ENCODE peak calls at places on chromosomes 7 and 10, in seven cellular contexts. T, O, N, X, A, J and Y are unnamed samples.

GRCh38 chr7:145175366-145175765 is 339.5 kb upstream of the TPK1 start:
- DNase-seq in T (no peak), O (no peak), N (no peak), X (no peak), A (no peak), J (no peak), Y (no peak)

GRCh38 chr10:4354382-4354812 is 471.6 kb upstream of the AKR1E2 start:
- DNase-seq in T (no peak), O (peak), N (no peak), X (no peak), A (no peak), J (no peak), Y (peak)

GRCh38 chr7:24812313-24812945 is 55.2 kb upstream of the GSDME start:
- DNase-seq in T (peak), O (no peak), N (no peak), X (peak), A (peak), J (peak), Y (peak)

GRCh38 chr7:122438001-122438400 is 133.5 kb upstream of the FEZF1 start:
- DNase-seq in T (no peak), O (no peak), N (no peak), X (no peak), A (no peak), J (no peak), Y (no peak)

GRCh38 chr7:1210979-1211608 is 21.6 kb upstream of the UNCX start:
- DNase-seq in T (no peak), O (no peak), N (no peak), X (no peak), A (no peak), J (peak), Y (no peak)

GRCh38 chr7:28407643-28408042 is 4.7 kb upstream of the CREB5 start:
- DNase-seq in T (no peak), O (no peak), N (no peak), X (no peak), A (no peak), J (peak), Y (no peak)

GRCh38 chr7:101277155-101277554 is 32.3 kb upstream of the FIS1 start:
- DNase-seq in T (no peak), O (no peak), N (no peak), X (no peak), A (no peak), J (no peak), Y (no peak)

GRCh38 chr7:124022551-124022950 is 10.3 kb downstream of the TMEM229A start:
- DNase-seq in T (no peak), O (no peak), N (no peak), X (no peak), A (no peak), J (no peak), Y (no peak)

GRCh38 chr10:42551582-42552187 is 86.7 kb downstream of the ZNF33B start:
- DNase-seq in T (peak), O (no peak), N (no peak), X (no peak), A (no peak), J (no peak), Y (no peak)

GRCh38 chr10:68074404-68074774 is 694 bp downstream of the HERC4 start:
- DNase-seq in T (no peak), O (no peak), N (no peak), X (no peak), A (no peak), J (no peak), Y (no peak)

GRCh38 chr7:50663396-50664102 is 98.3 kb upstream of the DDC start:
- DNase-seq in T (no peak), O (no peak), N (no peak), X (no peak), A (no peak), J (no peak), Y (no peak)

GRCh38 chr7:50660830-50661175 is 95.6 kb upstream of the DDC start:
- DNase-seq in T (no peak), O (no peak), N (no peak), X (no peak), A (peak), J (no peak), Y (no peak)

GRCh38 chr7:50662996-50663395 is 97.8 kb upstream of the DDC start:
- DNase-seq in T (no peak), O (no peak), N (no peak), X (no peak), A (no peak), J (no peak), Y (no peak)

GRCh38 chr7:50661345-50662058 is 96.3 kb upstream of the DDC start:
- DNase-seq in T (no peak), O (no peak), N (no peak), X (no peak), A (no peak), J (no peak), Y (no peak)

DNA sequence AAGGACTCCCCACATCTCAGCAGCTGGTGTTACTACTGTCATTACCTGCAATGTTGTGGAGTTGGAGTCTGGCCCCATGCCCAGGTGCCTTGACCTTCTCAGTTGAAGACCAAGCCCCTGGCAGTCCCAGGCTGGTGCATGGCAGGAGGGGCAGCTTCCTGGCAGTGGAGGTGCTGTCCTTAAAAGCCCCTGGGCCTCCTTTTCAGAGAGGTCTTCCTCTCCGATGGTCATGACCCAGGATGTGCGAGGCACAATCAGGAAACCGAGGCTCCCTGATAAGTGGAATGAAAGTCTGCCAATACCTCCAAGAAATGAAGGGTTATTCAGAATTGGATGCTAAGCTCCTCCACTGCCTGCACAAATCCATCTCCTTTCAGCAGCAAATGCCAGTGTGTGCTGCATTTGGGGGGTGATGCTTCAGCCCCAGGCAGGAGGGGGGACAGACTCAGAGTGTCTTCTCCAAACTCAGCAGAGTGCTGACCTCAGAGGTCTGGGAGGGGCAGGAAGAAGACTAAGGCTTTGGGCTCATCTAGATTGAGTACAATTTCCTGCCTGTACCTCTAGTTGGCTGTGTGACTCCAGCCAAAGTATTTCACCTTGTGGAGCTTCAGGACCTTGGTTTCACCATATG is 97.0 kb upstream of the DDC start:
- DNase-seq in T (no peak), O (no peak), N (no peak), X (no peak), A (no peak), J (no peak), Y (no peak)
- TF ChIP-seq JUND in T (no peak), O (no peak), N (no peak), X (no peak), A (no peak), J (no peak), Y (no peak)

DNA sequence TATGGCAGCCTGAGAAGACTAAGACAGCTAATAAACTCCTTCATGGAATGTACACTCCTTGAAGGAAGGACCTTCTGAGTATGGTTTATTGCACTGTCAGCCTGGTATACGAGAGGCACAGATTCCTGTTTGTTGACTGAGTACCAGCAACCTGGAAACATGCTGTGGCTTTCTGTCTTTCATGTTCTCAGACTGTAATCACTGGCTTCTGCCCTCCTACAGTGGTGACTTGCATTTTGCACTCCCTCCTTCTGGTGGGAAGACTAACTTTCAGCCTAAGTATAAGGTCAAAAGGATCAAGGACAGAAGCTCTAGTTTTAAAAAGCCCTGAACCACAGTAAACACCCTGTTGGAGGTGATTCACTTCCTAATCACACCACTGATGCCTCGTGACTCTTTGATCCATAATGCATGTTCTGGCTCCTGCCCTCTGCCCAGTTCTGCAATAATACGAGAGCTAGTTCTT is 318.9 kb upstream of the NPSR1 start:
- DNase-seq in T (peak), O (peak), N (no peak), X (no peak), A (no peak), J (no peak), Y (no peak)
- TF ChIP-seq JUND in T (no peak), O (peak), N (no peak), X (no peak), A (no peak), J (no peak), Y (no peak)

DNA sequence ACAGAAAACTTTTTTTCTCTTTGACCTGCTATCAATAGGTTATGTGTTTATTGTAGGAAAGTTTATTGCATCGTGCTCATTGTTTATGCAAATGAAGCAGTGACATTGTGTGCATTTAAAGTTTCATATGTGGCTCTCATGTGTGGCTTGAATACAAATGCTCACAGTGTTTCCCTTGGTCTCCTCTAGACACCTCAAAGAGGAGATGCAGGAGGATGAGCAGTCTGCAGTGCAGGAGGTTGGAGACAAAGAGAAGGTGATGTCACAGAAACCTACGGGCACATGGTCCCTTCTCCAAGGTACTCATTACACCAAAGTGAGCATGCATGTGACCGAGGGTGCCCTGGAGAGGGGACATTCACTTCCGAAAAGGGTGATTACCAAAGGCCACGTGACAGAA is 430.2 kb downstream of the INHBA start:
- DNase-seq in T (no peak), O (no peak), N (no peak), X (no peak), A (no peak), J (no peak), Y (no peak)
- TF ChIP-seq JUND in T (no peak), O (no peak), N (no peak), X (no peak), A (no peak), J (no peak), Y (no peak)

DNA sequence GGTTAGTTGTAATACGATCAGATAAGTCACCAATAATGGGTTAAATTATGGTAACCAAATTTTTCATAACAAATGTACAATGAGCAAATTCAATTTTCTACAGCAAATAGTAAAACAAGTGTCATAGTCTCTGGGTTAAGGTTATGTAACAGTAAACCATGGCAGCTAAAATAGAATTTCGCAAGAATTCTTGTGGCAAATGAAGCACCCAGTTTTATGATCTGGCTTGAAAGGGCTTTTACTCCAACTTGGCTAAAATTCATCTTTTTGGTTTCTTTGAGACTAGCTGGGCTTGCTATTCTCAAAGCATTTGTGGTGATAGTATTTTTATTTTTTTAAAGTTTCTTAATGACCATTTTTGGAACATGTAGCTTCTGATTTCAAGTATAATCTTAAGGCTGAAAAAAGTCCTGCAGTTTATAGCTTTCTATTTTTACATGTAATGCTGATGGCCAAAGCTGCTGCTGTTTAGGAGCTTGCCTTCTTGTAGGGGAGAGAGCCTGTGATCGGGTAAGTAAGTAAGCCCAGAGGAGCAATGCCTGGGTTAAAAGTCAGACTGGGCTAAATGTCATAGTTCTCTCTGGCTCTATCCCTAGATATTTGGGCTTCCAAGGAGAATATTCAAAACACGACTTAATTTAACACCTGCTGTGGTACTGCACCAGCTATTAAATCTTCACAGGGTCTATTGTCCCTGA is 55.5 kb upstream of the SYPL1 start:
- DNase-seq in T (no peak), O (no peak), N (no peak), X (no peak), A (no peak), J (no peak), Y (no peak)
- TF ChIP-seq JUND in T (no peak), O (no peak), N (no peak), X (no peak), A (no peak), J (no peak), Y (no peak)

DNA sequence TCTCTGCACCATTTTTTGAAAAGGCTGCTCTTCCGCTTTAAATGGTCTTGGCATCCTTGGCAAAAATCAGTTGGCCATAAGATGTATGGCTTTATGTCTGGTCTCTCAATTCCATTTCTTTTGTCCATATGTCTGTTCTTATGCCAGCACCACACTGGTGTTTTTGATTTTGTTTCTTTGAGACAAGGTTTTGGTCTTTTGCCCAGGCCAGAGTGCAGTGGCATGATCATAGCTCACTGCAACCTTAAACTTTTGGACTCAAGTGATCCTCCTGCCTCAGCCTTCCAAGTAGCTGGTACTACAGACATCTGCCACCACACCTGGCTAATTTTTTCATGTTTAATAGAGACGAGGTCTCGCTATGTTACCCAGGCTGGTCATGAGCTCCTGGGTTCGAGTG is 48.5 kb downstream of the ANLN start:
- DNase-seq in T (no peak), O (no peak), N (no peak), X (no peak), A (no peak), J (no peak), Y (no peak)
- TF ChIP-seq JUND in T (no peak), O (no peak), N (no peak), X (no peak), A (no peak), J (no peak), Y (no peak)

GRCh38 chr10:88038268-88038667 is 174.8 kb downstream of the PTEN start:
- DNase-seq in T (no peak), O (no peak), N (no peak), X (no peak), A (no peak), J (no peak), Y (no peak)
- TF ChIP-seq JUND in T (no peak), O (no peak), N (no peak), X (no peak), A (no peak), J (no peak), Y (no peak)

GRCh38 chr7:151060416-151061234 is 1.2 kb downstream of the SLC4A2 start:
- DNase-seq in T (peak), O (no peak), N (no peak), X (peak), A (no peak), J (peak), Y (peak)

GRCh38 chr7:151058766-151059361 is 525 bp upstream of the SLC4A2 start:
- DNase-seq in T (no peak), O (no peak), N (no peak), X (no peak), A (peak), J (no peak), Y (no peak)

GRCh38 chr7:151060113-151060415 is 675 bp downstream of the SLC4A2 start:
- DNase-seq in T (no peak), O (no peak), N (no peak), X (no peak), A (no peak), J (no peak), Y (no peak)

GRCh38 chr7:151057989-151058765 is 480 bp upstream of the CDK5 start:
- DNase-seq in T (peak), O (peak), N (peak), X (peak), A (peak), J (peak), Y (peak)

GRCh38 chr7:151059362-151060112 is at the start of gene SLC4A2:
- DNase-seq in T (peak), O (no peak), N (no peak), X (peak), A (peak), J (peak), Y (peak)
- TF ChIP-seq JUND in T (no peak), O (no peak), N (no peak), X (no peak), A (no peak), J (no peak), Y (no peak)